ENCODE peak calls at places on chromosome 6, in four cellular contexts. J is GM12891, G is activated T-helper 1 cell treated with Interleukin-2 at 50 U/mL for 16 hours, X is uterus. H is an unnamed sample.

GRCh38 chr6:15974817-15975216 is 154.1 kb upstream of the MYLIP start:
- DNase-seq in G (no peak), J (no peak), X (no peak), H (no peak)

GRCh38 chr6:156440688-156441087 is 336.5 kb upstream of the ARID1B start:
- DNase-seq in G (no peak), J (no peak), X (no peak), H (no peak)

GRCh38 chr6:17628873-17629272 is 28.8 kb downstream of the FAM8A1 start:
- DNase-seq in J (no peak), X (no peak), G (no peak), H (no peak)

GRCh38 chr6:109306733-109307132 is 75.5 kb downstream of the CD164 start:
- DNase-seq in X (no peak), G (no peak), J (no peak), H (no peak)

GRCh38 chr6:64505312-64505711 is 869.7 kb downstream of the PHF3 start:
- DNase-seq in J (peak), X (no peak), G (no peak), H (no peak)

GRCh38 chr6:125236536-125237327 is 65.0 kb downstream of the HDDC2 start:
- DNase-seq in G (no peak), X (no peak), J (no peak), H (no peak)

GRCh38 chr6:13099771-13100170 is 228.6 kb downstream of the TBC1D7 start:
- DNase-seq in J (no peak), X (no peak), G (no peak), H (no peak)

GRCh38 chr6:159254186-159254585 is 85.0 kb downstream of the FNDC1 start:
- DNase-seq in X (no peak), J (no peak), G (no peak), H (no peak)

GRCh38 chr6:112957526-112957916 is 610.4 kb downstream of the RFPL4B start:
- DNase-seq in X (no peak), J (no peak), G (no peak), H (no peak)

GRCh38 chr6:123329337-123329736 is 307.4 kb downstream of the TRDN start:
- DNase-seq in G (no peak), X (no peak), J (no peak), H (no peak)

GRCh38 chr6:45864651-45865050 is 151.0 kb downstream of the CLIC5 start:
- DNase-seq in G (no peak), J (no peak), X (no peak), H (no peak)

GRCh38 chr6:33590531-33591198 is 10.6 kb upstream of the BAK1 start:
- DNase-seq in J (no peak), G (no peak), X (no peak), H (no peak)

GRCh38 chr6:150176152-150176551 is 33.3 kb downstream of the PPP1R14C start:
- DNase-seq in J (no peak), G (no peak), X (no peak), H (peak)

GRCh38 chr6:92538296-92538695 is 881.1 kb downstream of the EPHA7 start:
- DNase-seq in X (no peak), G (no peak), J (no peak), H (no peak)

GRCh38 chr6:17132967-17133366 is 31.1 kb downstream of the STMND1 start:
- DNase-seq in G (no peak), X (no peak), J (no peak), H (no peak)

GRCh38 chr6:144922120-144922722 is 637.1 kb downstream of the UTRN start:
- DNase-seq in G (no peak), X (no peak), J (no peak), H (no peak)

GRCh38 chr6:46954819-46955520 is 33.2 kb upstream of the ADGRF5 start:
- DNase-seq in J (no peak), G (no peak), X (no peak), H (no peak)

GRCh38 chr6:26240981-26241770 is 123.8 kb upstream of the BTN3A2 start:
- DNase-seq in J (no peak), X (no peak), G (peak), H (no peak)

GRCh38 chr6:98463629-98464028 is 370.7 kb upstream of the POU3F2 start:
- DNase-seq in X (no peak), G (no peak), J (no peak), H (no peak)